ENCODE peak calls at places on chromosome 17, in seven cellular contexts. H, G, O, X, P, J and A are unnamed samples.
A peak's percentile ranks its signal among the peaks of the same experiment; 100 is the strongest.

GRCh38 chr17:67558740-67559380 is 158.9 kb upstream of the NOL11 start:
- DNase-seq in J (no peak), O (no peak), G (no peak), X (no peak), H (peak; percentile 41), P (no peak), A (peak; percentile 80)

GRCh38 chr17:62179525-62180161 is 114.6 kb upstream of the MED13 start:
- DNase-seq in H (peak; percentile 24), J (no peak), X (no peak), O (no peak), P (no peak), G (no peak), A (no peak)

GRCh38 chr17:30256756-30257506 is 21.4 kb upstream of the SLC6A4 start:
- DNase-seq in X (no peak), P (no peak), O (no peak), J (no peak), G (no peak), H (no peak), A (no peak)

GRCh38 chr17:38464251-38464722 is 36.0 kb downstream of the ARHGAP23 start:
- DNase-seq in O (no peak), J (no peak), G (no peak), P (peak; percentile 87), X (peak; percentile 72), H (no peak), A (no peak)

GRCh38 chr17:142102-142661 is 4.8 kb downstream of the SCGB1C2 start:
- DNase-seq in X (no peak), H (no peak), O (no peak), J (peak; percentile 18), P (peak; percentile 56), G (peak; percentile 41), A (peak; percentile 61)

GRCh38 chr17:27538156-27538955 is 82.1 kb downstream of the KSR1 start:
- DNase-seq in X (no peak), G (no peak), J (no peak), P (peak; percentile 19), H (no peak), O (no peak), A (no peak)

GRCh38 chr17:82505296-82505695 is 14.2 kb upstream of the FOXK2 start:
- DNase-seq in G (no peak), H (no peak), O (no peak), X (no peak), J (no peak), P (no peak), A (no peak)

GRCh38 chr17:320809-321385 is 31.7 kb downstream of the RPH3AL start:
- DNase-seq in X (no peak), P (no peak), G (peak; percentile 78), J (no peak), H (no peak), O (no peak), A (peak; percentile 93)

GRCh38 chr17:50218071-50218759 is 16.8 kb upstream of the COL1A1 start:
- DNase-seq in J (no peak), H (no peak), P (no peak), X (no peak), O (no peak), G (no peak), A (no peak)

GRCh38 chr17:50220811-50221210 is 19.4 kb upstream of the COL1A1 start:
- DNase-seq in J (no peak), H (no peak), P (peak; percentile 62), G (no peak), X (no peak), O (no peak), A (no peak)

GRCh38 chr17:50218771-50219315 is 17.4 kb upstream of the COL1A1 start:
- DNase-seq in O (peak; percentile 96), P (no peak), G (no peak), H (peak; percentile 92), X (no peak), J (no peak), A (no peak)

GRCh38 chr17:50219345-50219744 is 17.9 kb upstream of the COL1A1 start:
- DNase-seq in G (no peak), J (no peak), X (no peak), P (no peak), H (no peak), O (no peak), A (no peak)

GRCh38 chr17:50219939-50220465 is 18.6 kb upstream of the COL1A1 start:
- DNase-seq in G (no peak), P (peak; percentile 78), O (no peak), H (no peak), X (peak; percentile 45), J (no peak), A (no peak)
- H3K4me3 ChIP-seq in G (no peak overlapping the region), P (no peak overlapping the region), O (peak overlapping the region; percentile 45), H (no peak overlapping the region), X (no peak overlapping the region), J (no peak overlapping the region), A (no peak overlapping the region)

DNA sequence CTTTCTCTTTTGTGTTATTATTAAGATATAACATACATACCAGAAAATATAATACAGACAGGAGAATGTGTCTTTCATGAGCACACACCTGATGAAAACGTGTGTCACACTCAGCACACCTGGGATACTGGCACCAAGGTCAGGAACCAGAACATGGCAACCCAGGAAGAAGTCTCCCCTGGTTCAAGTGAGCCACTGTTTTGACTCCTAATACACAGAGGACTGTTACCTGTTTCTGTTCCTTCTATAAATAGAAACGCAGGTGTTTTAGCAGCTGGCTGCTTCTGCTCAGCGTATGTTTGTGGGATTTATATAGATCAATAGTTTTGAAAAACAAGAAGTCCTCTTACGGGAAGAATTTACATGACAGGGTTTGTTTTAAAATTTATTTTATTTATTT is 3.5 kb downstream of the SEC14L1 start:
- DNase-seq in P (no peak), X (no peak), O (no peak), J (peak; percentile 51), G (no peak), H (no peak), A (no peak)
- H3K4me3 ChIP-seq in P (peak overlapping the region; percentile 95), X (peak overlapping the region; percentile 76), O (no peak overlapping the region), J (peak overlapping the region; percentile 71), G (no peak overlapping the region), H (no peak overlapping the region), A (no peak overlapping the region)

GRCh38 chr17:3964203-3965122 is at the start of gene ATP2A3:
- DNase-seq in J (no peak), X (peak; percentile 57), G (peak; percentile 78), O (no peak), H (no peak), P (peak; percentile 77), A (no peak)
- H3K4me3 ChIP-seq in J (peak within 1 kb of the TSS; percentile 71), X (peak within 1 kb of the TSS; percentile 44), G (peak within 1 kb of the TSS; percentile 62), O (peak within 1 kb of the TSS; percentile 44), H (peak within 1 kb of the TSS; percentile 28), P (peak within 1 kb of the TSS; percentile 55), A (no peak within 1 kb of the TSS)

DNA sequence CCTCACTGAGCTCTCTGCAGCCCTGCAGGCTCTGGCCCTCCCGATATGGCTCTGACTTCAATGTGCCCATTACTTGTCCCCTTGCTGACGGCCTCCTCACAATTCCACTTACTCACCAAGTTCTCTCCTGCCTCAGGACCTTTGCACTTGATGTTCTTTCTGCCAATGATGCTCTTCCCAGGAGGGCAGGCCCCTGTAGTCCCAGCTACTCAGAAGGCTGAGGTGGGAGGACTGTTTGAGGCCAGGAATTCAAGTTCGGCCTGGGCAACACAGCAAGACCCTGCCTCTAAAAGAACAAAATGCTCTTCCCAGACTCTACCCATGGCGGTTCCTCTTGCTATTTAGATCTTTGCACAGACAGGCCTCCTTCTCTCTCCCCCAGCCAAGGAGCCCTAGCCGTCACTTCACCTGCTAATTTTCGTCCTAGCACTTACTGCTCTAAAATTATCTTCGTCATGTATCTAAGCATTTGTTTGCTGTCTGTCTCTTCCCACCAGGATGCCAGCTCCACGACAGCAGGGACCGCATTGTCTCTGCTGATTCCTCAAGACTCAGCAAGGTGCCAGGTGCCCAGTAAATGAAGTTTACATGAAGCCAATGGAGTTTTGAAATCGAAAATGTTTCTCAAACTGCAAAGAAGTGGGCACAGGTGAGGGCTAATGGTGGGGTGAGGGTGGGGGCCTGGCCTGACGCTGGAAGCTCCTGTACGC is 626 bp upstream of the RAI1 start:
- DNase-seq in P (no peak), G (no peak), X (no peak), J (no peak), H (no peak), O (no peak), A (no peak)
- H3K4me3 ChIP-seq in P (peak overlapping the region; percentile 98), G (no peak overlapping the region), X (no peak overlapping the region), J (peak overlapping the region; percentile 58), H (peak overlapping the region; percentile 17), O (peak overlapping the region; percentile 41), A (no peak overlapping the region)